ENCODE peak calls at places on chromosomes 11 and 22, in four cellular contexts. C is HCT116, H is A549, D is GM23248. R is an unnamed sample.
A peak's percentile ranks its signal among the peaks of the same experiment; 100 is the strongest.

GRCh38 chr22:32710896-32711295 is 90.6 kb upstream of the TIMP3 start:
- DNase-seq in C (no peak), H (no peak), D (no peak), R (no peak)

GRCh38 chr11:11478687-11479086 is 125.6 kb upstream of the CSNK2A3 start:
- DNase-seq in C (no peak), H (no peak), D (no peak), R (no peak)

GRCh38 chr22:37222440-37222971 is 10.2 kb upstream of the SSTR3 start:
- DNase-seq in C (no peak), H (no peak), D (no peak), R (no peak)

GRCh38 chr11:110716361-110716760 is 4.1 kb upstream of the ARHGAP20 start:
- DNase-seq in C (no peak), H (no peak), D (peak; percentile 76), R (peak; percentile 41)

GRCh38 chr11:72665911-72666472 is 8.2 kb downstream of the PDE2A start:
- DNase-seq in C (no peak), H (no peak), D (no peak), R (no peak)

GRCh38 chr22:27800250-27801131 is 1.1 kb downstream of the MN1 start:
- DNase-seq in C (no peak), H (no peak), D (peak; percentile 80), R (no peak)

GRCh38 chr11:72363112-72363511 is 71.2 kb downstream of the CLPB start:
- DNase-seq in C (no peak), H (no peak), D (no peak), R (no peak)

GRCh38 chr11:76803023-76803422 is 19.9 kb downstream of the TSKU start:
- DNase-seq in C (no peak), H (peak; percentile 34), D (peak; percentile 72), R (no peak)

GRCh38 chr11:64007629-64008282 is 21.5 kb downstream of the OTUB1 start:
- DNase-seq in C (peak; percentile 54), H (peak; percentile 86), D (peak; percentile 84), R (no peak)

GRCh38 chr11:79055866-79056632 is 384.8 kb downstream of the TENM4 start:
- DNase-seq in C (no peak), H (no peak), D (peak; percentile 76), R (peak; percentile 92)

GRCh38 chr11:4125141-4125540 is 30.5 kb downstream of the RRM1 start:
- DNase-seq in C (no peak), H (no peak), D (no peak), R (no peak)

GRCh38 chr11:76185931-76186401 is 20.3 kb downstream of the WNT11 start:
- DNase-seq in C (no peak), H (no peak), D (peak; percentile 16), R (no peak)

GRCh38 chr11:102382384-102382783 is 35.4 kb downstream of the BIRC2 start:
- DNase-seq in C (no peak), H (no peak), D (no peak), R (no peak)

GRCh38 chr11:73157141-73158010 is 15.3 kb upstream of the FCHSD2 start:
- DNase-seq in C (no peak), H (no peak), D (peak; percentile 48), R (peak; percentile 72)

GRCh38 chr11:48099916-48100446 is 116.6 kb upstream of the OR4B1 start:
- DNase-seq in C (no peak), H (no peak), D (no peak), R (no peak)

GRCh38 chr11:38788591-38788990 is 2190.6 kb upstream of the RAG2 start:
- DNase-seq in C (no peak), H (no peak), D (no peak), R (peak; percentile 6)

GRCh38 chr22:39427751-39428596 is 28.4 kb downstream of the TAB1 start:
- DNase-seq in C (no peak), H (no peak), D (no peak), R (no peak)

GRCh38 chr22:30227438-30228228 is 18.9 kb downstream of the LIF start:
- DNase-seq in C (no peak), H (no peak), D (no peak), R (no peak)

GRCh38 chr11:111983187-111983986 is 41.8 kb upstream of the DLAT start:
- DNase-seq in C (no peak), H (peak; percentile 6), D (no peak), R (peak; percentile 67)

GRCh38 chr11:57881647-57882046 is 120.0 kb downstream of the CTNND1 start:
- DNase-seq in C (no peak), H (no peak), D (no peak), R (no peak)

GRCh38 chr11:18492888-18493287 is 33.9 kb downstream of the TSG101 start:
- DNase-seq in C (no peak), H (no peak), D (no peak), R (no peak)

GRCh38 chr11:131932584-131933360 is 562.4 kb downstream of the NTM start:
- DNase-seq in C (no peak), H (no peak), D (no peak), R (no peak)

GRCh38 chr11:45097721-45098493 is 48.5 kb upstream of the PRDM11 start:
- DNase-seq in C (no peak), H (peak; percentile 23), D (peak; percentile 62), R (peak; percentile 56)

GRCh38 chr11:50275133-50275532 is 242.5 kb downstream of the OR4C45 start:
- DNase-seq in C (no peak), H (no peak), D (no peak), R (no peak)

GRCh38 chr11:29336727-29337212 is 680.1 kb downstream of the KCNA4 start:
- DNase-seq in C (no peak), H (no peak), D (peak; percentile 83), R (peak; percentile 87)

GRCh38 chr22:42271906-42272305 is 1.5 kb upstream of the TCF20 start:
- DNase-seq in C (no peak), H (no peak), D (no peak), R (no peak)

GRCh38 chr11:12824281-12825041 is 150.2 kb downstream of the TEAD1 start:
- DNase-seq in C (no peak), H (no peak), D (no peak), R (no peak)
- H3K4me2 ChIP-seq in C (no peak overlapping the region), H (no peak overlapping the region), D (no peak overlapping the region), R (no peak overlapping the region)

GRCh38 chr11:85346484-85346883 is 280.7 kb downstream of the DLG2 start:
- DNase-seq in C (no peak), H (no peak), D (no peak), R (no peak)
- H3K4me2 ChIP-seq in C (no peak overlapping the region), H (no peak overlapping the region), D (no peak overlapping the region), R (no peak overlapping the region)

DNA sequence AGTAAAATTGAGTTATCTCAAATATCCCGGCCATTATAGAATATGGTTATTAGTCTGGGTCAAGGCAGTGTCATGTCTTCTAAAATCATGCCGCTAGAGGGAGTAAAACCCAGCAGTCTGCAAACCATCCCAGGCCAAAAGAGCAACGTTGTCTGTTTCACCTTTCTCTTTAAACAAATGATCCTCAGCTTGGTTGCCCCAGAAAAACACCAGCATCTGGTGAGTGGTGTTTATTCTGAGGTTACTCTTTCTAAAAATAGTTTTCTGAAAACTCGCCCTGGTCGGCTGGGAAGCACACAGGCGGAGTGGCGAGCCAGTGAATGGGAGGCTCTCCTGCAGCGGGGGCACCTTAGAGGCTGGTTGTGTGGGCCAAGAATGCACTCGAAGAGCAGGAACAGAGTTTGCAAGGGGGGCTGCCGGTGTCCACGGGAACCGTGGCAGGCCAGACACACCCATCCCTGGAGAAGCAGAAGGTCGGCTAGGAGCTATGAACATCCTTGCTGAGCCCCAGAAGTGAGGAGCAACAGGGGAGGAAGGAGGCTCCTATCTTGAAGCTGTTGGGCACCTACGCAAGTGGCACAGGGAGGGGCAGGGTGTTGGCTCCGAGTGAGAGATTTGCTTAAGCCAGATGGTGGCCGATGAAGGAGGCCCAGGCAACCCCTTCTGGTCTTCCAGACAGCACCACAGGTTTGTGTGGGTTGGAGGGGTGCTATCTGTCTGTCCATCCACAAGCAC is 297.1 kb downstream of the ETS1 start:
- DNase-seq in C (peak; percentile 46), H (peak; percentile 59), D (peak; percentile 84), R (peak; percentile 79)
- H3K4me2 ChIP-seq in C (no peak overlapping the region), H (no peak overlapping the region), D (no peak overlapping the region), R (peak overlapping the region; percentile 47)

DNA sequence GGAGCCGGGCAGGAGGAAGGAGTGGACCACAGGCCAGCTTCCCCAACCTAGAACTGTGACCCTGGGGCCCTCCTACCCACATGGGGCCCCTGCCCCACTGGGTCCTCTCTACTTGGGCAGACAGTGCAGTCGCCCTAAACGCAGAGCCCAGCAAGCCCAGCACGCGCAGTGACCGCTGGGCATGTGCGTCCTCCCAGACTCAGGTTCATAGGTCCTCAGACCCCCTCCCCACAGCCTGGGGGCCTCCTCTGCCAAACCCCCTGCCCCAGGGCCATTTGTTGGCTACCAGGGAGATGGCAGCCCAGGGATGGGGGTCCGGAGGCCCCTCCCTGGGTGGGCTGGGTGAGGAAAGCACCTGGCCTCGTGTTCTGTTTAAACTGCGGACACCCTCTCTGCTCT is 23.9 kb downstream of the RTN4R start:
- DNase-seq in C (no peak), H (no peak), D (no peak), R (no peak)
- H3K4me2 ChIP-seq in C (peak overlapping the region; percentile 33), H (no peak overlapping the region), D (no peak overlapping the region), R (no peak overlapping the region)

DNA sequence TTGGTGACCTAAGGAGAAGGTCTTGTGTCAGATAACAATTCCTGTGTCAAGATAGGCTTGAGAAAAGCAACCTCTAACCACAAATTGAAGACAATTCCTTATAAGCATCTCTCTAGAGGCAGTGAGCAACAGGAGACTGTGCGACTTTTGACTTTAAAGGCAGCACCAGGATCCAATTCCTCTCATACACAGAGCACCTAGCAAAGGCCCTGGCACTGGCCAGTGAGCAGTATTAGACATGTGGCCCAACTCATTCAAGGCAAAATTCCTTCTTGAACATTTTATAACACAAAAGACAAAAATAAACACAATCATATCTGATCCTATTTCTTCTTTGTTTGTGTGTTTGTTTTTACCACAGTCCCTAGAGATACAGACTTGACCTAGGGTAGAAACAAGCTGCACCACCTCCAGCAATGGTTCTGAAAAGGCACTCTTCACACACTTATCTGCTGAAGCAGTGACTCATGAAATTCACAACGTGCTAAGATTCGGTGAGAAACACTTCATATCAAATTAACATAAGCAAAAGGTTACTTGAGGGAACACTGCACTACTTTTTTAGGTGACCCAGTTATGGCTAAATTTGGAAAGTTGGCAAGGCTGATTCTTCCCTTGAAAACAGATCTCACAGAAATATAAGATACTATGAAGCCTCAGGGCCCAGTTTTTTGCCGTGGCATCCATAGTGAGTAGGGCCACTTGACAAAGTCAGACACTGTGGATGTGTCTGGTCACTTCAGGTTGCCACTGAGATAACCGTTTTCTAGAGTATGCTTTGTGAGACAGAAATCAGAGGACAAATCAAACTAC is 1019.0 kb downstream of the DLG2 start:
- DNase-seq in C (no peak), H (no peak), D (no peak), R (no peak)
- H3K4me2 ChIP-seq in C (no peak overlapping the region), H (no peak overlapping the region), D (no peak overlapping the region), R (no peak overlapping the region)

DNA sequence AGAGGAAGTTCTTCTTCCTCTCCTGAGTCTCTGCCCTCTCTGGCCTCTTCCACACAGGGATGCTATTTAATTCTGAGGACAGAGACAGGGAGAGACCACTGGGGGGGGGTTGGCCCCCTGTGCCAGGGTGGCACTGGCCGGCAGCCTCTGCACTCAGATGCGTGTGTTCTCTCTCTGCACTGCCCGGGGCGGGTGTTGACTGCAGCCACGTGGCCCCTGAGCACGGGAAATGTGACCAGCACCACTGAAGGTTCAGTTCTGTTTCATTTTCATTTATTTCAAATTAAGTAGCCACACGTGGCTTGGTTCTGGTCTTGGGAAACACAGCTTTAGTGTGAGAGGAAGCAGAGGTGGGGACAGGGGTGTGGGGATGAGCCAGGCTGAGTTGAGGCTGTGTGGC is 171.1 kb downstream of the TBC1D22A start:
- DNase-seq in C (no peak), H (no peak), D (no peak), R (no peak)
- H3K4me2 ChIP-seq in C (no peak overlapping the region), H (no peak overlapping the region), D (no peak overlapping the region), R (no peak overlapping the region)

GRCh38 chr11:46351606-46352005 is 4.3 kb downstream of the DGKZ start:
- DNase-seq in C (no peak), H (no peak), D (no peak), R (no peak)
- H3K4me2 ChIP-seq in C (peak overlapping the region; percentile 25), H (no peak overlapping the region), D (no peak overlapping the region), R (no peak overlapping the region)

R was measured in astrocyte.